ENCODE peak calls at places on chromosomes 7 and 10, in nine cellular contexts. B is H7; W is epithelial cell of esophagus; X is activated CD4-positive, alpha-beta T cell treated with anti-CD3 and anti-CD28 coated beads for 48 hours; T is left cardiac atrium; U is caudate nucleus; F is foreskin fibroblast; L is C1 segment of cervical spinal cord; E is NCI-H510A treated with DMSO at 0.1 percent for 48 hours. D is an unnamed sample.

GRCh38 chr7:144834516-144835165 is 1.2 kb downstream of the TPK1 start:
- DNase-seq in U (no peak), X (peak), T (peak), L (no peak), W (no peak), E (no peak), F (peak), B (peak), D (peak)

GRCh38 chr10:73780966-73781365 is 882 bp upstream of the CHCHD1 start:
- DNase-seq in T (no peak), X (no peak), E (no peak), F (peak), L (no peak), U (no peak), W (peak), B (no peak), D (no peak)

GRCh38 chr10:69789164-69789576 is 12.5 kb upstream of the COL13A1 start:
- DNase-seq in U (no peak), T (no peak), E (no peak), W (no peak), X (no peak), B (no peak), L (no peak), F (no peak), D (no peak)

GRCh38 chr7:137579913-137580640 is 236.5 kb upstream of the PTN start:
- DNase-seq in T (no peak), U (no peak), L (no peak), W (peak), E (no peak), X (no peak), B (no peak), F (peak), D (no peak)

GRCh38 chr7:130865408-130866236 is 131.6 kb upstream of the KLF14 start:
- DNase-seq in B (peak), E (no peak), U (no peak), W (peak), F (peak), X (no peak), T (no peak), L (no peak), D (peak)

GRCh38 chr10:63005246-63005645 is 127.9 kb upstream of the NRBF2 start:
- DNase-seq in X (no peak), L (no peak), E (no peak), W (peak), U (no peak), T (no peak), B (no peak), F (peak), D (no peak)

GRCh38 chr10:63711361-63711760 is 190.2 kb downstream of the REEP3 start:
- DNase-seq in E (no peak), T (peak), L (no peak), X (no peak), B (no peak), F (peak), W (peak), U (no peak), D (no peak)

GRCh38 chr10:23038172-23038571 is 57.2 kb upstream of the MSRB2 start:
- DNase-seq in L (no peak), E (no peak), W (no peak), F (no peak), B (no peak), T (no peak), X (no peak), U (no peak), D (peak)

GRCh38 chr7:100373261-100373831 is at the start of gene PILRA:
- DNase-seq in W (no peak), U (no peak), B (no peak), E (no peak), T (no peak), L (no peak), F (peak), X (no peak), D (no peak)

GRCh38 chr7:138388673-138389491 is 71.2 kb upstream of the TRIM24 start:
- DNase-seq in U (no peak), X (no peak), W (peak), F (no peak), E (no peak), T (no peak), L (no peak), B (no peak), D (no peak)

GRCh38 chr10:67788028-67788886 is 49.7 kb downstream of the DNAJC12 start:
- DNase-seq in T (peak), X (peak), E (no peak), U (no peak), L (no peak), B (peak), F (peak), W (peak), D (peak)

GRCh38 chr7:2702594-2702957 is 14.6 kb downstream of the AMZ1 start:
- DNase-seq in W (no peak), F (no peak), X (no peak), E (peak), L (no peak), B (peak), T (no peak), U (no peak), D (no peak)

GRCh38 chr10:113610636-113611601 is 52.9 kb downstream of the NRAP start:
- DNase-seq in X (no peak), W (no peak), T (no peak), F (no peak), L (no peak), B (peak), U (no peak), E (no peak), D (no peak)

GRCh38 chr10:75358835-75359421 is 42.6 kb downstream of the ZNF503 start:
- DNase-seq in F (peak), L (no peak), T (no peak), X (no peak), E (no peak), U (no peak), B (no peak), W (peak), D (peak)

GRCh38 chr7:47506716-47507354 is 75.1 kb downstream of the TNS3 start:
- DNase-seq in W (no peak), B (no peak), E (no peak), L (no peak), U (no peak), T (no peak), F (no peak), X (no peak), D (no peak)

GRCh38 chr7:157253850-157254249 is 83.0 kb upstream of the DNAJB6 start:
- DNase-seq in L (peak), E (peak), U (peak), W (peak), F (no peak), B (no peak), X (no peak), T (peak), D (no peak)

GRCh38 chr10:88118769-88119559 is 255.5 kb downstream of the PTEN start:
- DNase-seq in W (peak), F (no peak), X (no peak), T (no peak), L (no peak), B (no peak), E (no peak), U (no peak), D (no peak)

GRCh38 chr7:83015921-83016320 is 146.8 kb downstream of the PCLO start:
- DNase-seq in F (no peak), B (no peak), X (no peak), W (no peak), E (no peak), U (no peak), T (no peak), L (no peak), D (no peak)

GRCh38 chr7:28358423-28358868 is 53.9 kb upstream of the CREB5 start:
- DNase-seq in U (no peak), W (peak), F (peak), B (peak), L (no peak), T (no peak), E (no peak), X (no peak), D (no peak)

GRCh38 chr7:138243430-138243829 is 167.2 kb downstream of the AKR1D1 start:
- DNase-seq in U (no peak), L (no peak), X (no peak), F (no peak), B (peak), W (peak), E (peak), T (no peak), D (peak)

D was measured in OCI-M1.